ENCODE peak calls at places on chromosomes 13 and 19, in ten cellular contexts. One of them, this sample, is unnamed.

GRCh38 chr19:40360020-40360686 is 11.7 kb downstream of the PLD3 start:
- DNase-seq in C1 segment of cervical spinal cord: no peak
- DNase-seq in activated CD8-positive, alpha-beta T cell treated with anti-CD3 and anti-CD28 coated beads for 36 hours: no peak
- DNase-seq in endothelial cell of umbilical vein: no peak
- DNase-seq in activated CD4-positive, alpha-beta T cell treated with anti-CD3 and anti-CD28 coated beads, Interleukin-2, amount 50 U/mL, for 24 hours: no peak
- DNase-seq in NCI-H1048: no peak
- DNase-seq in stimulated activated CD8-positive, alpha-beta memory T cell treated with anti-CD3 and anti-CD28 coated beads, Interleukin-12 subunit alpha, Interleukin-12 subunit beta, amount 100 ng/mL, for 4 hours: no peak
- DNase-seq in left kidney: no peak
- DNase-seq in tibial nerve: no peak
- DNase-seq in CD4-positive, CD25-positive, alpha-beta regulatory T cell: no peak
- DNase-seq in this sample: no peak

GRCh38 chr13:101289764-101290163 is 126.5 kb downstream of the NALCN start:
- DNase-seq in C1 segment of cervical spinal cord: no peak
- DNase-seq in activated CD8-positive, alpha-beta T cell treated with anti-CD3 and anti-CD28 coated beads for 36 hours: peak
- DNase-seq in endothelial cell of umbilical vein: peak
- DNase-seq in activated CD4-positive, alpha-beta T cell treated with anti-CD3 and anti-CD28 coated beads, Interleukin-2, amount 50 U/mL, for 24 hours: no peak
- DNase-seq in NCI-H1048: peak
- DNase-seq in stimulated activated CD8-positive, alpha-beta memory T cell treated with anti-CD3 and anti-CD28 coated beads, Interleukin-12 subunit alpha, Interleukin-12 subunit beta, amount 100 ng/mL, for 4 hours: no peak
- DNase-seq in left kidney: peak
- DNase-seq in tibial nerve: no peak
- DNase-seq in CD4-positive, CD25-positive, alpha-beta regulatory T cell: no peak
- DNase-seq in this sample: no peak

GRCh38 chr19:50994129-50994528 is 7.3 kb downstream of the KLK8 start:
- DNase-seq in C1 segment of cervical spinal cord: no peak
- DNase-seq in activated CD8-positive, alpha-beta T cell treated with anti-CD3 and anti-CD28 coated beads for 36 hours: peak
- DNase-seq in endothelial cell of umbilical vein: no peak
- DNase-seq in activated CD4-positive, alpha-beta T cell treated with anti-CD3 and anti-CD28 coated beads, Interleukin-2, amount 50 U/mL, for 24 hours: no peak
- DNase-seq in NCI-H1048: no peak
- DNase-seq in stimulated activated CD8-positive, alpha-beta memory T cell treated with anti-CD3 and anti-CD28 coated beads, Interleukin-12 subunit alpha, Interleukin-12 subunit beta, amount 100 ng/mL, for 4 hours: no peak
- DNase-seq in left kidney: no peak
- DNase-seq in tibial nerve: no peak
- DNase-seq in CD4-positive, CD25-positive, alpha-beta regulatory T cell: no peak
- DNase-seq in this sample: no peak

GRCh38 chr13:67048084-67048792 is 181.9 kb downstream of the PCDH9 start:
- DNase-seq in C1 segment of cervical spinal cord: no peak
- DNase-seq in activated CD8-positive, alpha-beta T cell treated with anti-CD3 and anti-CD28 coated beads for 36 hours: peak
- DNase-seq in endothelial cell of umbilical vein: peak
- DNase-seq in activated CD4-positive, alpha-beta T cell treated with anti-CD3 and anti-CD28 coated beads, Interleukin-2, amount 50 U/mL, for 24 hours: no peak
- DNase-seq in NCI-H1048: no peak
- DNase-seq in stimulated activated CD8-positive, alpha-beta memory T cell treated with anti-CD3 and anti-CD28 coated beads, Interleukin-12 subunit alpha, Interleukin-12 subunit beta, amount 100 ng/mL, for 4 hours: no peak
- DNase-seq in left kidney: peak
- DNase-seq in tibial nerve: no peak
- DNase-seq in CD4-positive, CD25-positive, alpha-beta regulatory T cell: no peak
- DNase-seq in this sample: no peak

GRCh38 chr19:58520257-58520599 is 618 bp upstream of the ZBTB45 start:
- DNase-seq in C1 segment of cervical spinal cord: no peak
- DNase-seq in activated CD8-positive, alpha-beta T cell treated with anti-CD3 and anti-CD28 coated beads for 36 hours: no peak
- DNase-seq in endothelial cell of umbilical vein: no peak
- DNase-seq in activated CD4-positive, alpha-beta T cell treated with anti-CD3 and anti-CD28 coated beads, Interleukin-2, amount 50 U/mL, for 24 hours: no peak
- DNase-seq in NCI-H1048: no peak
- DNase-seq in stimulated activated CD8-positive, alpha-beta memory T cell treated with anti-CD3 and anti-CD28 coated beads, Interleukin-12 subunit alpha, Interleukin-12 subunit beta, amount 100 ng/mL, for 4 hours: no peak
- DNase-seq in left kidney: no peak
- DNase-seq in tibial nerve: no peak
- DNase-seq in CD4-positive, CD25-positive, alpha-beta regulatory T cell: no peak
- DNase-seq in this sample: no peak

GRCh38 chr13:70253834-70254233 is 145.6 kb upstream of the KLHL1 start:
- DNase-seq in C1 segment of cervical spinal cord: no peak
- DNase-seq in activated CD8-positive, alpha-beta T cell treated with anti-CD3 and anti-CD28 coated beads for 36 hours: no peak
- DNase-seq in endothelial cell of umbilical vein: no peak
- DNase-seq in activated CD4-positive, alpha-beta T cell treated with anti-CD3 and anti-CD28 coated beads, Interleukin-2, amount 50 U/mL, for 24 hours: no peak
- DNase-seq in NCI-H1048: no peak
- DNase-seq in stimulated activated CD8-positive, alpha-beta memory T cell treated with anti-CD3 and anti-CD28 coated beads, Interleukin-12 subunit alpha, Interleukin-12 subunit beta, amount 100 ng/mL, for 4 hours: no peak
- DNase-seq in left kidney: peak
- DNase-seq in tibial nerve: no peak
- DNase-seq in CD4-positive, CD25-positive, alpha-beta regulatory T cell: no peak
- DNase-seq in this sample: no peak

GRCh38 chr19:11195169-11195568 is 2.2 kb downstream of the KANK2 start:
- DNase-seq in C1 segment of cervical spinal cord: no peak
- DNase-seq in activated CD8-positive, alpha-beta T cell treated with anti-CD3 and anti-CD28 coated beads for 36 hours: peak
- DNase-seq in endothelial cell of umbilical vein: no peak
- DNase-seq in activated CD4-positive, alpha-beta T cell treated with anti-CD3 and anti-CD28 coated beads, Interleukin-2, amount 50 U/mL, for 24 hours: no peak
- DNase-seq in NCI-H1048: no peak
- DNase-seq in stimulated activated CD8-positive, alpha-beta memory T cell treated with anti-CD3 and anti-CD28 coated beads, Interleukin-12 subunit alpha, Interleukin-12 subunit beta, amount 100 ng/mL, for 4 hours: no peak
- DNase-seq in left kidney: peak
- DNase-seq in tibial nerve: no peak
- DNase-seq in CD4-positive, CD25-positive, alpha-beta regulatory T cell: no peak
- DNase-seq in this sample: no peak

GRCh38 chr19:10004617-10005016 is 5.7 kb downstream of the COL5A3 start:
- DNase-seq in C1 segment of cervical spinal cord: no peak
- DNase-seq in activated CD8-positive, alpha-beta T cell treated with anti-CD3 and anti-CD28 coated beads for 36 hours: no peak
- DNase-seq in endothelial cell of umbilical vein: no peak
- DNase-seq in activated CD4-positive, alpha-beta T cell treated with anti-CD3 and anti-CD28 coated beads, Interleukin-2, amount 50 U/mL, for 24 hours: no peak
- DNase-seq in NCI-H1048: no peak
- DNase-seq in stimulated activated CD8-positive, alpha-beta memory T cell treated with anti-CD3 and anti-CD28 coated beads, Interleukin-12 subunit alpha, Interleukin-12 subunit beta, amount 100 ng/mL, for 4 hours: no peak
- DNase-seq in left kidney: peak
- DNase-seq in tibial nerve: no peak
- DNase-seq in CD4-positive, CD25-positive, alpha-beta regulatory T cell: no peak
- DNase-seq in this sample: no peak

GRCh38 chr19:1271528-1272422 is 2.6 kb downstream of the CIRBP start:
- DNase-seq in C1 segment of cervical spinal cord: no peak
- DNase-seq in activated CD8-positive, alpha-beta T cell treated with anti-CD3 and anti-CD28 coated beads for 36 hours: no peak
- DNase-seq in endothelial cell of umbilical vein: no peak
- DNase-seq in activated CD4-positive, alpha-beta T cell treated with anti-CD3 and anti-CD28 coated beads, Interleukin-2, amount 50 U/mL, for 24 hours: no peak
- DNase-seq in NCI-H1048: no peak
- DNase-seq in stimulated activated CD8-positive, alpha-beta memory T cell treated with anti-CD3 and anti-CD28 coated beads, Interleukin-12 subunit alpha, Interleukin-12 subunit beta, amount 100 ng/mL, for 4 hours: no peak
- DNase-seq in left kidney: no peak
- DNase-seq in tibial nerve: no peak
- DNase-seq in CD4-positive, CD25-positive, alpha-beta regulatory T cell: no peak
- DNase-seq in this sample: no peak

GRCh38 chr13:26017196-26017921 is 34.5 kb downstream of the SHISA2 start:
- DNase-seq in C1 segment of cervical spinal cord: peak
- DNase-seq in activated CD8-positive, alpha-beta T cell treated with anti-CD3 and anti-CD28 coated beads for 36 hours: peak
- DNase-seq in endothelial cell of umbilical vein: no peak
- DNase-seq in activated CD4-positive, alpha-beta T cell treated with anti-CD3 and anti-CD28 coated beads, Interleukin-2, amount 50 U/mL, for 24 hours: no peak
- DNase-seq in NCI-H1048: no peak
- DNase-seq in stimulated activated CD8-positive, alpha-beta memory T cell treated with anti-CD3 and anti-CD28 coated beads, Interleukin-12 subunit alpha, Interleukin-12 subunit beta, amount 100 ng/mL, for 4 hours: no peak
- DNase-seq in left kidney: no peak
- DNase-seq in tibial nerve: no peak
- DNase-seq in CD4-positive, CD25-positive, alpha-beta regulatory T cell: peak
- DNase-seq in this sample: no peak

GRCh38 chr19:50891253-50891625 is 18.0 kb downstream of the KLK2 start:
- DNase-seq in C1 segment of cervical spinal cord: no peak
- DNase-seq in activated CD8-positive, alpha-beta T cell treated with anti-CD3 and anti-CD28 coated beads for 36 hours: no peak
- DNase-seq in endothelial cell of umbilical vein: no peak
- DNase-seq in activated CD4-positive, alpha-beta T cell treated with anti-CD3 and anti-CD28 coated beads, Interleukin-2, amount 50 U/mL, for 24 hours: no peak
- DNase-seq in NCI-H1048: no peak
- DNase-seq in stimulated activated CD8-positive, alpha-beta memory T cell treated with anti-CD3 and anti-CD28 coated beads, Interleukin-12 subunit alpha, Interleukin-12 subunit beta, amount 100 ng/mL, for 4 hours: no peak
- DNase-seq in left kidney: no peak
- DNase-seq in tibial nerve: no peak
- DNase-seq in CD4-positive, CD25-positive, alpha-beta regulatory T cell: no peak
- DNase-seq in this sample: no peak

GRCh38 chr13:68369739-68370138 is 1139.6 kb upstream of the PCDH9 start:
- DNase-seq in C1 segment of cervical spinal cord: no peak
- DNase-seq in activated CD8-positive, alpha-beta T cell treated with anti-CD3 and anti-CD28 coated beads for 36 hours: no peak
- DNase-seq in endothelial cell of umbilical vein: no peak
- DNase-seq in activated CD4-positive, alpha-beta T cell treated with anti-CD3 and anti-CD28 coated beads, Interleukin-2, amount 50 U/mL, for 24 hours: no peak
- DNase-seq in NCI-H1048: no peak
- DNase-seq in stimulated activated CD8-positive, alpha-beta memory T cell treated with anti-CD3 and anti-CD28 coated beads, Interleukin-12 subunit alpha, Interleukin-12 subunit beta, amount 100 ng/mL, for 4 hours: no peak
- DNase-seq in left kidney: no peak
- DNase-seq in tibial nerve: no peak
- DNase-seq in CD4-positive, CD25-positive, alpha-beta regulatory T cell: no peak
- DNase-seq in this sample: no peak

GRCh38 chr13:99983401-99984133 is 2.0 kb downstream of the ZIC2 start:
- DNase-seq in C1 segment of cervical spinal cord: no peak
- DNase-seq in activated CD8-positive, alpha-beta T cell treated with anti-CD3 and anti-CD28 coated beads for 36 hours: no peak
- DNase-seq in endothelial cell of umbilical vein: no peak
- DNase-seq in activated CD4-positive, alpha-beta T cell treated with anti-CD3 and anti-CD28 coated beads, Interleukin-2, amount 50 U/mL, for 24 hours: no peak
- DNase-seq in NCI-H1048: no peak
- DNase-seq in stimulated activated CD8-positive, alpha-beta memory T cell treated with anti-CD3 and anti-CD28 coated beads, Interleukin-12 subunit alpha, Interleukin-12 subunit beta, amount 100 ng/mL, for 4 hours: no peak
- DNase-seq in left kidney: peak
- DNase-seq in tibial nerve: no peak
- DNase-seq in CD4-positive, CD25-positive, alpha-beta regulatory T cell: no peak
- DNase-seq in this sample: no peak

GRCh38 chr13:73248711-73249580 is 190.1 kb downstream of the KLF5 start:
- DNase-seq in C1 segment of cervical spinal cord: no peak
- DNase-seq in activated CD8-positive, alpha-beta T cell treated with anti-CD3 and anti-CD28 coated beads for 36 hours: no peak
- DNase-seq in endothelial cell of umbilical vein: no peak
- DNase-seq in activated CD4-positive, alpha-beta T cell treated with anti-CD3 and anti-CD28 coated beads, Interleukin-2, amount 50 U/mL, for 24 hours: no peak
- DNase-seq in NCI-H1048: peak
- DNase-seq in stimulated activated CD8-positive, alpha-beta memory T cell treated with anti-CD3 and anti-CD28 coated beads, Interleukin-12 subunit alpha, Interleukin-12 subunit beta, amount 100 ng/mL, for 4 hours: no peak
- DNase-seq in left kidney: no peak
- DNase-seq in tibial nerve: no peak
- DNase-seq in CD4-positive, CD25-positive, alpha-beta regulatory T cell: no peak
- DNase-seq in this sample: no peak

GRCh38 chr13:97975280-97975850 is 21.9 kb downstream of the IPO5 start:
- DNase-seq in C1 segment of cervical spinal cord: peak
- DNase-seq in activated CD8-positive, alpha-beta T cell treated with anti-CD3 and anti-CD28 coated beads for 36 hours: peak
- DNase-seq in endothelial cell of umbilical vein: no peak
- DNase-seq in activated CD4-positive, alpha-beta T cell treated with anti-CD3 and anti-CD28 coated beads, Interleukin-2, amount 50 U/mL, for 24 hours: no peak
- DNase-seq in NCI-H1048: no peak
- DNase-seq in stimulated activated CD8-positive, alpha-beta memory T cell treated with anti-CD3 and anti-CD28 coated beads, Interleukin-12 subunit alpha, Interleukin-12 subunit beta, amount 100 ng/mL, for 4 hours: no peak
- DNase-seq in left kidney: no peak
- DNase-seq in tibial nerve: no peak
- DNase-seq in CD4-positive, CD25-positive, alpha-beta regulatory T cell: no peak
- DNase-seq in this sample: no peak

GRCh38 chr19:2170987-2171348 is 7.2 kb downstream of the DOT1L start:
- DNase-seq in C1 segment of cervical spinal cord: no peak
- DNase-seq in activated CD8-positive, alpha-beta T cell treated with anti-CD3 and anti-CD28 coated beads for 36 hours: no peak
- DNase-seq in endothelial cell of umbilical vein: no peak
- DNase-seq in activated CD4-positive, alpha-beta T cell treated with anti-CD3 and anti-CD28 coated beads, Interleukin-2, amount 50 U/mL, for 24 hours: no peak
- DNase-seq in NCI-H1048: no peak
- DNase-seq in stimulated activated CD8-positive, alpha-beta memory T cell treated with anti-CD3 and anti-CD28 coated beads, Interleukin-12 subunit alpha, Interleukin-12 subunit beta, amount 100 ng/mL, for 4 hours: no peak
- DNase-seq in left kidney: no peak
- DNase-seq in tibial nerve: no peak
- DNase-seq in CD4-positive, CD25-positive, alpha-beta regulatory T cell: no peak
- DNase-seq in this sample: no peak

GRCh38 chr19:38693380-38694223 is 46.2 kb downstream of the ACTN4 start:
- DNase-seq in C1 segment of cervical spinal cord: no peak
- DNase-seq in activated CD8-positive, alpha-beta T cell treated with anti-CD3 and anti-CD28 coated beads for 36 hours: peak
- DNase-seq in endothelial cell of umbilical vein: peak
- DNase-seq in activated CD4-positive, alpha-beta T cell treated with anti-CD3 and anti-CD28 coated beads, Interleukin-2, amount 50 U/mL, for 24 hours: no peak
- DNase-seq in NCI-H1048: no peak
- DNase-seq in stimulated activated CD8-positive, alpha-beta memory T cell treated with anti-CD3 and anti-CD28 coated beads, Interleukin-12 subunit alpha, Interleukin-12 subunit beta, amount 100 ng/mL, for 4 hours: peak
- DNase-seq in left kidney: peak
- DNase-seq in tibial nerve: no peak
- DNase-seq in CD4-positive, CD25-positive, alpha-beta regulatory T cell: peak
- DNase-seq in this sample: peak